ENCODE peak calls at places on chromosomes 12 and 14, in six cellular contexts. T is PC-9; Y is CD8-positive, alpha-beta T cell; H is adipocyte; M is fibroblast of the aortic adventitia; B is lower leg skin. Z is an unnamed sample.

GRCh38 chr12:107106241-107107025 is 13.1 kb upstream of the CRY1 start:
- DNase-seq in T (no peak), Y (no peak), H (no peak), M (no peak), B (no peak), Z (no peak)

GRCh38 chr12:96047621-96048211 is 12.3 kb upstream of the LTA4H start:
- DNase-seq in T (peak), Y (no peak), H (peak), M (peak), B (no peak), Z (peak)

GRCh38 chr14:104843006-104843405 is 22.1 kb upstream of the CEP170B start:
- DNase-seq in T (no peak), Y (no peak), H (no peak), M (no peak), B (no peak), Z (no peak)

GRCh38 chr12:117262749-117263148 is 72.5 kb upstream of the FBXO21 start:
- DNase-seq in T (no peak), Y (no peak), H (no peak), M (no peak), B (no peak), Z (no peak)

GRCh38 chr14:57869530-57870088 is 3.7 kb upstream of the SLC35F4 start:
- DNase-seq in T (no peak), Y (no peak), H (no peak), M (no peak), B (no peak), Z (no peak)

GRCh38 chr12:92136021-92136735 is 9.5 kb downstream of the BTG1 start:
- DNase-seq in T (no peak), Y (no peak), H (no peak), M (no peak), B (no peak), Z (no peak)

GRCh38 chr12:24645254-24645653 is 303.6 kb downstream of the BCAT1 start:
- DNase-seq in T (no peak), Y (no peak), H (no peak), M (no peak), B (no peak), Z (no peak)

GRCh38 chr14:77041837-77042557 is 13.5 kb upstream of the IRF2BPL start:
- DNase-seq in T (no peak), Y (no peak), H (peak), M (peak), B (peak), Z (no peak)